ENCODE peak calls at places on chromosomes 3 and 15, in ten cellular contexts. One of them, this sample, is unnamed.

GRCh38 chr15:66765478-66766281 is 63.6 kb downstream of the SMAD6 start:
- DNase-seq in HCT116: peak
- DNase-seq in fibroblast of lung: no peak
- DNase-seq in AG04450: no peak
- DNase-seq in mammary epithelial cell: peak
- DNase-seq in A549: peak
- DNase-seq in uterus: no peak
- DNase-seq in endothelial cell of umbilical vein: peak
- DNase-seq in thyroid gland: peak
- DNase-seq in psoas muscle: peak
- DNase-seq in this sample: peak

GRCh38 chr3:117016359-117016758 is 306.8 kb downstream of the TUSC7 start:
- DNase-seq in A549: no peak
- DNase-seq in thyroid gland: no peak
- DNase-seq in fibroblast of lung: no peak
- DNase-seq in endothelial cell of umbilical vein: no peak
- DNase-seq in psoas muscle: no peak
- DNase-seq in uterus: no peak
- DNase-seq in HCT116: no peak
- DNase-seq in mammary epithelial cell: no peak
- DNase-seq in AG04450: no peak
- DNase-seq in this sample: no peak

GRCh38 chr3:64214002-64214696 is 11.1 kb downstream of the PRICKLE2 start:
- DNase-seq in mammary epithelial cell: peak
- DNase-seq in endothelial cell of umbilical vein: peak
- DNase-seq in HCT116: no peak
- DNase-seq in thyroid gland: peak
- DNase-seq in fibroblast of lung: peak
- DNase-seq in uterus: peak
- DNase-seq in A549: no peak
- DNase-seq in AG04450: no peak
- DNase-seq in psoas muscle: peak
- DNase-seq in this sample: peak

GRCh38 chr3:152322756-152323155 is 54.0 kb downstream of the MBNL1 start:
- DNase-seq in A549: no peak
- DNase-seq in uterus: no peak
- DNase-seq in thyroid gland: no peak
- DNase-seq in AG04450: no peak
- DNase-seq in fibroblast of lung: peak
- DNase-seq in mammary epithelial cell: no peak
- DNase-seq in HCT116: no peak
- DNase-seq in endothelial cell of umbilical vein: peak
- DNase-seq in psoas muscle: no peak
- DNase-seq in this sample: no peak

GRCh38 chr3:102686792-102687191 is 252.0 kb downstream of the ZPLD1 start:
- DNase-seq in mammary epithelial cell: no peak
- DNase-seq in thyroid gland: no peak
- DNase-seq in uterus: no peak
- DNase-seq in psoas muscle: no peak
- DNase-seq in fibroblast of lung: no peak
- DNase-seq in AG04450: no peak
- DNase-seq in endothelial cell of umbilical vein: no peak
- DNase-seq in A549: no peak
- DNase-seq in HCT116: no peak
- DNase-seq in this sample: no peak

GRCh38 chr3:94811836-94812235 is 749.0 kb downstream of the NSUN3 start:
- DNase-seq in A549: no peak
- DNase-seq in uterus: no peak
- DNase-seq in psoas muscle: no peak
- DNase-seq in endothelial cell of umbilical vein: no peak
- DNase-seq in fibroblast of lung: no peak
- DNase-seq in HCT116: no peak
- DNase-seq in thyroid gland: no peak
- DNase-seq in mammary epithelial cell: no peak
- DNase-seq in AG04450: no peak
- DNase-seq in this sample: no peak

GRCh38 chr3:114213669-114214541 is 23.5 kb downstream of the ZNF80 start:
- DNase-seq in psoas muscle: peak
- DNase-seq in AG04450: peak
- DNase-seq in HCT116: no peak
- DNase-seq in A549: no peak
- DNase-seq in uterus: no peak
- DNase-seq in fibroblast of lung: peak
- DNase-seq in thyroid gland: peak
- DNase-seq in endothelial cell of umbilical vein: peak
- DNase-seq in mammary epithelial cell: no peak
- DNase-seq in this sample: peak

GRCh38 chr3:101862453-101863165 is 13.3 kb downstream of the NFKBIZ start:
- DNase-seq in A549: no peak
- DNase-seq in thyroid gland: no peak
- DNase-seq in HCT116: no peak
- DNase-seq in psoas muscle: no peak
- DNase-seq in endothelial cell of umbilical vein: no peak
- DNase-seq in fibroblast of lung: no peak
- DNase-seq in AG04450: no peak
- DNase-seq in mammary epithelial cell: peak
- DNase-seq in uterus: no peak
- DNase-seq in this sample: no peak

GRCh38 chr3:23996058-23996457 is 51.0 kb downstream of the NR1D2 start:
- DNase-seq in uterus: no peak
- DNase-seq in psoas muscle: no peak
- DNase-seq in AG04450: peak
- DNase-seq in thyroid gland: no peak
- DNase-seq in A549: no peak
- DNase-seq in mammary epithelial cell: no peak
- DNase-seq in HCT116: no peak
- DNase-seq in fibroblast of lung: peak
- DNase-seq in endothelial cell of umbilical vein: no peak
- DNase-seq in this sample: no peak

GRCh38 chr15:66809664-66810063 is 107.6 kb downstream of the SMAD6 start:
- DNase-seq in fibroblast of lung: no peak
- DNase-seq in AG04450: no peak
- DNase-seq in thyroid gland: no peak
- DNase-seq in HCT116: no peak
- DNase-seq in psoas muscle: no peak
- DNase-seq in A549: no peak
- DNase-seq in mammary epithelial cell: no peak
- DNase-seq in uterus: no peak
- DNase-seq in endothelial cell of umbilical vein: no peak
- DNase-seq in this sample: no peak

GRCh38 chr15:65092911-65093792 is 16.6 kb downstream of the KBTBD13 start:
- DNase-seq in HCT116: no peak
- DNase-seq in uterus: no peak
- DNase-seq in endothelial cell of umbilical vein: no peak
- DNase-seq in A549: no peak
- DNase-seq in AG04450: no peak
- DNase-seq in psoas muscle: no peak
- DNase-seq in fibroblast of lung: no peak
- DNase-seq in mammary epithelial cell: no peak
- DNase-seq in thyroid gland: no peak
- DNase-seq in this sample: no peak

GRCh38 chr3:174821477-174821876 is 37.7 kb upstream of the NAALADL2 start:
- DNase-seq in AG04450: no peak
- DNase-seq in thyroid gland: no peak
- DNase-seq in psoas muscle: no peak
- DNase-seq in fibroblast of lung: peak
- DNase-seq in endothelial cell of umbilical vein: peak
- DNase-seq in mammary epithelial cell: no peak
- DNase-seq in HCT116: no peak
- DNase-seq in A549: no peak
- DNase-seq in uterus: no peak
- DNase-seq in this sample: no peak

GRCh38 chr3:196968233-196969000 is at the start of gene PIGZ:
- DNase-seq in AG04450: no peak
- DNase-seq in fibroblast of lung: no peak
- DNase-seq in thyroid gland: peak
- DNase-seq in psoas muscle: peak
- DNase-seq in endothelial cell of umbilical vein: peak
- DNase-seq in uterus: no peak
- DNase-seq in HCT116: no peak
- DNase-seq in A549: no peak
- DNase-seq in mammary epithelial cell: peak
- DNase-seq in this sample: peak

GRCh38 chr3:172213168-172213567 is 173.8 kb downstream of the FNDC3B start:
- DNase-seq in psoas muscle: no peak
- DNase-seq in HCT116: no peak
- DNase-seq in AG04450: no peak
- DNase-seq in uterus: no peak
- DNase-seq in thyroid gland: no peak
- DNase-seq in mammary epithelial cell: peak
- DNase-seq in endothelial cell of umbilical vein: no peak
- DNase-seq in A549: no peak
- DNase-seq in fibroblast of lung: peak
- DNase-seq in this sample: no peak

GRCh38 chr15:34336947-34337556 is 529 bp downstream of the SLC12A6 start:
- DNase-seq in HCT116: no peak
- DNase-seq in thyroid gland: no peak
- DNase-seq in endothelial cell of umbilical vein: no peak
- DNase-seq in AG04450: no peak
- DNase-seq in A549: no peak
- DNase-seq in uterus: no peak
- DNase-seq in fibroblast of lung: no peak
- DNase-seq in psoas muscle: no peak
- DNase-seq in mammary epithelial cell: peak
- DNase-seq in this sample: peak

GRCh38 chr15:94674251-94674650 is 442.9 kb downstream of the MCTP2 start:
- DNase-seq in fibroblast of lung: peak
- DNase-seq in endothelial cell of umbilical vein: peak
- DNase-seq in mammary epithelial cell: peak
- DNase-seq in uterus: peak
- DNase-seq in A549: no peak
- DNase-seq in AG04450: no peak
- DNase-seq in HCT116: no peak
- DNase-seq in thyroid gland: no peak
- DNase-seq in psoas muscle: no peak
- DNase-seq in this sample: no peak
- H3K4me3 ChIP-seq in fibroblast of lung: no peak
- H3K4me3 ChIP-seq in endothelial cell of umbilical vein: no peak
- H3K4me3 ChIP-seq in mammary epithelial cell: peak
- H3K4me3 ChIP-seq in uterus: no peak
- H3K4me3 ChIP-seq in A549: no peak
- H3K4me3 ChIP-seq in AG04450: no peak
- H3K4me3 ChIP-seq in HCT116: no peak
- H3K4me3 ChIP-seq in thyroid gland: no peak
- H3K4me3 ChIP-seq in psoas muscle: no peak
- H3K4me3 ChIP-seq in this sample: no peak

GRCh38 chr15:98835889-98836288 is 171.7 kb downstream of the PGPEP1L start:
- DNase-seq in HCT116: no peak
- DNase-seq in mammary epithelial cell: no peak
- DNase-seq in thyroid gland: no peak
- DNase-seq in fibroblast of lung: no peak
- DNase-seq in A549: no peak
- DNase-seq in psoas muscle: no peak
- DNase-seq in uterus: no peak
- DNase-seq in AG04450: no peak
- DNase-seq in endothelial cell of umbilical vein: no peak
- DNase-seq in this sample: no peak
- H3K27ac ChIP-seq in HCT116: no peak
- H3K27ac ChIP-seq in mammary epithelial cell: no peak
- H3K27ac ChIP-seq in thyroid gland: no peak
- H3K27ac ChIP-seq in fibroblast of lung: no peak
- H3K27ac ChIP-seq in A549: no peak
- H3K27ac ChIP-seq in psoas muscle: no peak
- H3K27ac ChIP-seq in uterus: no peak
- H3K27ac ChIP-seq in AG04450: no peak
- H3K27ac ChIP-seq in endothelial cell of umbilical vein: no peak
- H3K27ac ChIP-seq in this sample: no peak

GRCh38 chr15:73866881-73867410 is 6.4 kb upstream of the TBC1D21 start:
- DNase-seq in AG04450: no peak
- DNase-seq in endothelial cell of umbilical vein: no peak
- DNase-seq in A549: no peak
- DNase-seq in HCT116: no peak
- DNase-seq in mammary epithelial cell: no peak
- DNase-seq in fibroblast of lung: no peak
- DNase-seq in uterus: no peak
- DNase-seq in psoas muscle: no peak
- DNase-seq in thyroid gland: no peak
- DNase-seq in this sample: no peak
- TF ChIP-seq CTCF in AG04450: no peak
- TF ChIP-seq CTCF in endothelial cell of umbilical vein: no peak
- TF ChIP-seq CTCF in A549: no peak
- TF ChIP-seq CTCF in HCT116: peak
- TF ChIP-seq CTCF in mammary epithelial cell: no peak
- TF ChIP-seq CTCF in fibroblast of lung: no peak
- TF ChIP-seq CTCF in uterus: no peak
- TF ChIP-seq CTCF in psoas muscle: no peak
- TF ChIP-seq CTCF in thyroid gland: no peak
- TF ChIP-seq CTCF in this sample: no peak

DNA sequence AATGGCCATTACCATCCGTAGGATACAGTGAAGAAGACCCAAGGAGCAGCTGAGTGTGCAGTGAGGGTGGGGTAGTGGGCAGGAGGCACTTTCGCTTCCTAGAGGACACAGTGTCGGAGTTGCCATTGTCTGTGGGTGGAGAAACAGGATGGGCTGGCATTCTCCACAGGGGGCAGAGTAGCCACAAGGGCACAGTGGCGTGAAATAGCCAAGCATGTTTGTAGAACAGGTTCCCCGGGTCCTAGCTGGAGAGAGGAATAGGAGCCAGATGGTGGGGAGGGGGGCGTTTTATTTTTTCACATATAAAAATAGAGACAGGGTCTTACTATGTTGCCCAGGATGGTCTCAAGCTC is 3.5 kb downstream of the SLC6A6 start:
- DNase-seq in HCT116: no peak
- DNase-seq in A549: no peak
- DNase-seq in thyroid gland: peak
- DNase-seq in psoas muscle: no peak
- DNase-seq in uterus: no peak
- DNase-seq in fibroblast of lung: no peak
- DNase-seq in mammary epithelial cell: no peak
- DNase-seq in endothelial cell of umbilical vein: no peak
- DNase-seq in AG04450: no peak
- DNase-seq in this sample: no peak
- H3K4me3 ChIP-seq in HCT116: no peak
- H3K4me3 ChIP-seq in A549: peak
- H3K4me3 ChIP-seq in thyroid gland: no peak
- H3K4me3 ChIP-seq in psoas muscle: peak
- H3K4me3 ChIP-seq in uterus: no peak
- H3K4me3 ChIP-seq in fibroblast of lung: no peak
- H3K4me3 ChIP-seq in mammary epithelial cell: no peak
- H3K4me3 ChIP-seq in endothelial cell of umbilical vein: no peak
- H3K4me3 ChIP-seq in AG04450: no peak
- H3K4me3 ChIP-seq in this sample: peak

This sample was measured in Peyer's patch.